ENCODE peak calls at places on chromosomes 4 and X, in six cellular contexts. One of them, this sample, is unnamed.
A peak's percentile ranks its signal among the peaks of the same experiment; 100 is the strongest.

GRCh38 chr4:48570646-48571220 is 80.7 kb downstream of the ZAR1 start:
- DNase-seq in H1: no peak
- DNase-seq in SK-N-SH: no peak
- DNase-seq in K562: no peak
- DNase-seq in A549: no peak
- DNase-seq in HepG2: no peak
- DNase-seq in this sample: no peak

GRCh38 chr4:39873823-39874222 is 103.9 kb downstream of the PDS5A start:
- DNase-seq in H1: no peak
- DNase-seq in A549: no peak
- DNase-seq in HepG2: no peak
- DNase-seq in SK-N-SH: no peak
- DNase-seq in K562: no peak
- DNase-seq in this sample: no peak

GRCh38 chr4:108906006-108906405 is 143.2 kb upstream of the ETNPPL start:
- DNase-seq in HepG2: no peak
- DNase-seq in SK-N-SH: no peak
- DNase-seq in H1: peak; percentile 49
- DNase-seq in K562: no peak
- DNase-seq in A549: no peak
- DNase-seq in this sample: no peak

GRCh38 chr4:113146876-113147358 is 97.5 kb downstream of the ANK2 start:
- DNase-seq in K562: no peak
- DNase-seq in SK-N-SH: no peak
- DNase-seq in HepG2: peak; percentile 73
- DNase-seq in H1: no peak
- DNase-seq in A549: no peak
- DNase-seq in this sample: peak; percentile 16

GRCh38 chr4:7186081-7186480 is 6.3 kb upstream of the SORCS2 start:
- DNase-seq in SK-N-SH: peak; percentile 73
- DNase-seq in H1: no peak
- DNase-seq in HepG2: peak; percentile 24
- DNase-seq in K562: peak; percentile 17
- DNase-seq in A549: no peak
- DNase-seq in this sample: no peak

GRCh38 chrX:140766024-140766611 is 56.6 kb downstream of the LINC00632 start:
- DNase-seq in HepG2: peak; percentile 27
- DNase-seq in H1: peak; percentile 53
- DNase-seq in SK-N-SH: peak; percentile 61
- DNase-seq in K562: peak; percentile 58
- DNase-seq in A549: peak; percentile 68
- DNase-seq in this sample: no peak

GRCh38 chr4:101191302-101192098 is 155.8 kb downstream of the PPP3CA start:
- DNase-seq in SK-N-SH: peak; percentile 47
- DNase-seq in K562: no peak
- DNase-seq in H1: peak; percentile 50
- DNase-seq in A549: peak; percentile 88
- DNase-seq in HepG2: no peak
- DNase-seq in this sample: no peak

GRCh38 chrX:54492340-54492739 is 3.7 kb downstream of the FGD1 start:
- DNase-seq in A549: no peak
- DNase-seq in H1: no peak
- DNase-seq in HepG2: no peak
- DNase-seq in SK-N-SH: no peak
- DNase-seq in K562: no peak
- DNase-seq in this sample: no peak

GRCh38 chr4:35175894-35176293 is 1068.4 kb downstream of the ARAP2 start:
- DNase-seq in A549: no peak
- DNase-seq in K562: no peak
- DNase-seq in H1: no peak
- DNase-seq in HepG2: no peak
- DNase-seq in SK-N-SH: no peak
- DNase-seq in this sample: no peak

GRCh38 chr4:35175487-35175886 is 1068.8 kb downstream of the ARAP2 start:
- DNase-seq in A549: no peak
- DNase-seq in HepG2: no peak
- DNase-seq in SK-N-SH: no peak
- DNase-seq in H1: no peak
- DNase-seq in K562: no peak
- DNase-seq in this sample: no peak
- TF ChIP-seq CHD2 in A549: no peak
- TF ChIP-seq CHD2 in HepG2: no peak
- TF ChIP-seq CHD2 in SK-N-SH: no peak
- TF ChIP-seq CHD2 in H1: no peak
- TF ChIP-seq CHD2 in K562: no peak
- TF ChIP-seq CHD2 in this sample: no peak

GRCh38 chrX:149848855-149849254 is 32.1 kb upstream of the MAGEA8 start:
- DNase-seq in K562: peak; percentile 65
- DNase-seq in HepG2: no peak
- DNase-seq in H1: no peak
- DNase-seq in A549: no peak
- DNase-seq in SK-N-SH: no peak
- DNase-seq in this sample: no peak
- TF ChIP-seq CHD2 in K562: no peak
- TF ChIP-seq CHD2 in HepG2: no peak
- TF ChIP-seq CHD2 in H1: no peak
- TF ChIP-seq CHD2 in A549: no peak
- TF ChIP-seq CHD2 in SK-N-SH: no peak
- TF ChIP-seq CHD2 in this sample: no peak

DNA sequence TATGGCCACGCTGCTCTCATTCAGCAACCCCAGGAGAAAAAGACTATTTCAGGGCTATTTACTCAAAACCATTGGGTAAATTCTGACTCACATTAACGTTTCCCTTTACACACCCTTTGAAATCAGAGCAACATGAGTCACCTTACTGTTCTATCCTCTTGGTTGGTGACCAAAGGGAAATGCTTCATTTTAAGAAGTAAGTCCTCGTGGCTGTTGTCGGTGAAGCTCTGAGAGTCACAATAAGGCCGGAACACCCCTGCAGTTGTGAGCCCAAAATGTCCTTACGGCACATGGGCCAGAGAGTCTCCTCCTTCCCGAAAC is 56.3 kb upstream of the SPRY1 start:
- DNase-seq in H1: no peak
- DNase-seq in SK-N-SH: no peak
- DNase-seq in K562: no peak
- DNase-seq in HepG2: peak; percentile 78
- DNase-seq in A549: peak; percentile 85
- DNase-seq in this sample: no peak
- TF ChIP-seq CHD2 in H1: no peak
- TF ChIP-seq CHD2 in SK-N-SH: no peak
- TF ChIP-seq CHD2 in K562: no peak
- TF ChIP-seq CHD2 in HepG2: no peak
- TF ChIP-seq CHD2 in A549: no peak
- TF ChIP-seq CHD2 in this sample: no peak

GRCh38 chrX:67546496-67547423 is 2.9 kb downstream of the AR start:
- DNase-seq in HepG2: no peak
- DNase-seq in SK-N-SH: peak; percentile 18
- DNase-seq in H1: peak; percentile 44
- DNase-seq in K562: no peak
- DNase-seq in A549: no peak
- DNase-seq in this sample: no peak

GRCh38 chrX:67543818-67544217 is at the start of gene AR:
- DNase-seq in A549: peak; percentile 74
- DNase-seq in SK-N-SH: peak; percentile 5
- DNase-seq in K562: no peak
- DNase-seq in HepG2: no peak
- DNase-seq in H1: peak; percentile 74
- DNase-seq in this sample: no peak

GRCh38 chrX:67545772-67546495 is 2.1 kb downstream of the AR start:
- DNase-seq in HepG2: no peak
- DNase-seq in H1: peak; percentile 50
- DNase-seq in SK-N-SH: peak; percentile 25
- DNase-seq in K562: no peak
- DNase-seq in A549: peak; percentile 18
- DNase-seq in this sample: no peak

GRCh38 chrX:67544871-67545771 is 1.3 kb downstream of the AR start:
- DNase-seq in HepG2: no peak
- DNase-seq in K562: peak; percentile 0
- DNase-seq in SK-N-SH: peak; percentile 15
- DNase-seq in A549: peak; percentile 24
- DNase-seq in H1: peak; percentile 51
- DNase-seq in this sample: no peak

GRCh38 chrX:67544281-67544680 is 460 bp downstream of the AR start:
- DNase-seq in SK-N-SH: peak; percentile 11
- DNase-seq in A549: peak; percentile 18
- DNase-seq in K562: no peak
- DNase-seq in H1: no peak
- DNase-seq in HepG2: no peak
- DNase-seq in this sample: no peak
- TF ChIP-seq CHD2 in SK-N-SH: no peak
- TF ChIP-seq CHD2 in A549: no peak
- TF ChIP-seq CHD2 in K562: no peak
- TF ChIP-seq CHD2 in H1: no peak
- TF ChIP-seq CHD2 in HepG2: no peak
- TF ChIP-seq CHD2 in this sample: no peak

GRCh38 chr4:125265846-125266245 is 48.9 kb upstream of the FAT4 start:
- DNase-seq in HepG2: no peak
- DNase-seq in SK-N-SH: no peak
- DNase-seq in A549: no peak
- DNase-seq in H1: no peak
- DNase-seq in K562: no peak
- DNase-seq in this sample: no peak

GRCh38 chr4:125266901-125267601 is 47.7 kb upstream of the FAT4 start:
- DNase-seq in H1: no peak
- DNase-seq in HepG2: no peak
- DNase-seq in SK-N-SH: no peak
- DNase-seq in K562: no peak
- DNase-seq in A549: peak; percentile 16
- DNase-seq in this sample: no peak

GRCh38 chr4:125262079-125262478 is 52.7 kb upstream of the FAT4 start:
- DNase-seq in K562: no peak
- DNase-seq in H1: no peak
- DNase-seq in A549: no peak
- DNase-seq in SK-N-SH: no peak
- DNase-seq in HepG2: no peak
- DNase-seq in this sample: no peak
- TF ChIP-seq CHD2 in K562: no peak
- TF ChIP-seq CHD2 in H1: no peak
- TF ChIP-seq CHD2 in A549: no peak
- TF ChIP-seq CHD2 in SK-N-SH: no peak
- TF ChIP-seq CHD2 in HepG2: no peak
- TF ChIP-seq CHD2 in this sample: no peak

GRCh38 chr4:129264008-129264657 is 168.2 kb downstream of the C4orf33 start:
- DNase-seq in SK-N-SH: no peak
- DNase-seq in HepG2: no peak
- DNase-seq in A549: no peak
- DNase-seq in K562: no peak
- DNase-seq in H1: no peak
- DNase-seq in this sample: peak; percentile 30

DNA sequence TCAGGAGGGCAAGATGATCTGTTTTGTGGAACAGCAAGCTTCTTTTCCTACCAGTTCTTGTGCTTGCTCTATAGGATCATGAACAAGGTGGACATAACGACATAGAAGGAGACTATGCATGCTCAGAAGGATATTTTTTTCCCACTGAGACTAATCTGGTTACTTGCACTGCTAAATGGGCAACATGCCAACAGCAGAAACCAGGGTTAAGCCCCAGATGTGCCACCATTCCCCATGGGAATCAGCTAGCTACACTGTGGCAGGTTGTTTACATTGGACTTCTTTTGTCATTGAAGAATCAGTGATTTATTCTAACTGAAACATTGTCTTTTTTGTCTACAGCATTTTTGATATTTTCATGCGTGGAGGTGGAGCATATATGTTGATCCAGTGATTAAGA is 165.6 kb downstream of the C4orf33 start:
- DNase-seq in SK-N-SH: peak; percentile 14
- DNase-seq in HepG2: no peak
- DNase-seq in K562: no peak
- DNase-seq in A549: no peak
- DNase-seq in H1: no peak
- DNase-seq in this sample: no peak
- TF ChIP-seq CHD2 in SK-N-SH: no peak
- TF ChIP-seq CHD2 in HepG2: no peak
- TF ChIP-seq CHD2 in K562: no peak
- TF ChIP-seq CHD2 in A549: no peak
- TF ChIP-seq CHD2 in H1: no peak
- TF ChIP-seq CHD2 in this sample: no peak

DNA sequence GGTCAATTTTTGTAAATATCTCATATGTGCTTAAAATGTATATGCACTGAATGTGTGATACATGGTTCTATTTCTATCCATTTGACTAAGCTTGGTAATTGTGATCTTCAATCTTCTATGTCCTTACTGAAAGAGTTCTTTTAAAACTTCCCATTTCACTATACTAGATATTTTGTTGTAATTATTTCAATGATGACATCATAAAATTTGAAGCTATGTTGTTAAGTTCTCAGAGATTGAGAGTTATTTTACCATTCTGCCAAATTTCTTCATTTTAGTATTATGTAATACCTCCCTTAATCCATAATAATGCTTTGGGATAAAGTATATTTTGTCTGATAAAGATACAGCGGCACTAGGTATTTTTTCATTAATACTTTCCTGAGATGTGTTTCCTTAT is 1307.3 kb downstream of the RPA4 start:
- DNase-seq in A549: no peak
- DNase-seq in HepG2: no peak
- DNase-seq in H1: no peak
- DNase-seq in SK-N-SH: no peak
- DNase-seq in K562: no peak
- DNase-seq in this sample: no peak
- TF ChIP-seq CHD2 in A549: no peak
- TF ChIP-seq CHD2 in HepG2: no peak
- TF ChIP-seq CHD2 in H1: no peak
- TF ChIP-seq CHD2 in SK-N-SH: no peak
- TF ChIP-seq CHD2 in K562: no peak
- TF ChIP-seq CHD2 in this sample: no peak

GRCh38 chr4:111048316-111048715 is 425.4 kb upstream of the PITX2 start:
- DNase-seq in SK-N-SH: no peak
- DNase-seq in HepG2: no peak
- DNase-seq in H1: no peak
- DNase-seq in A549: no peak
- DNase-seq in K562: no peak
- DNase-seq in this sample: no peak

GRCh38 chr4:111046811-111047210 is 423.9 kb upstream of the PITX2 start:
- DNase-seq in H1: no peak
- DNase-seq in HepG2: no peak
- DNase-seq in A549: no peak
- DNase-seq in SK-N-SH: no peak
- DNase-seq in K562: no peak
- DNase-seq in this sample: no peak

GRCh38 chr4:111040904-111041303 is 418.0 kb upstream of the PITX2 start:
- DNase-seq in H1: no peak
- DNase-seq in SK-N-SH: no peak
- DNase-seq in HepG2: no peak
- DNase-seq in K562: no peak
- DNase-seq in A549: no peak
- DNase-seq in this sample: no peak

GRCh38 chr4:111045992-111046391 is 423.1 kb upstream of the PITX2 start:
- DNase-seq in SK-N-SH: no peak
- DNase-seq in K562: no peak
- DNase-seq in H1: no peak
- DNase-seq in A549: no peak
- DNase-seq in HepG2: no peak
- DNase-seq in this sample: no peak

GRCh38 chr4:111043286-111043685 is 420.4 kb upstream of the PITX2 start:
- DNase-seq in SK-N-SH: no peak
- DNase-seq in K562: no peak
- DNase-seq in A549: no peak
- DNase-seq in H1: no peak
- DNase-seq in HepG2: no peak
- DNase-seq in this sample: no peak
- TF ChIP-seq CHD2 in SK-N-SH: no peak
- TF ChIP-seq CHD2 in K562: no peak
- TF ChIP-seq CHD2 in A549: no peak
- TF ChIP-seq CHD2 in H1: no peak
- TF ChIP-seq CHD2 in HepG2: no peak
- TF ChIP-seq CHD2 in this sample: no peak